ENCODE peak calls at places on chromosomes 5 and 9, in five cellular contexts. J is foreskin keratinocyte, I is neural crest cell, U is GM12865, Y is HFF-Myc. E is an unnamed sample.

GRCh38 chr5:125272364-125272763 is 525.9 kb upstream of the ZNF608 start:
- DNase-seq in I (no peak), Y (no peak), J (no peak), U (no peak), E (no peak)

GRCh38 chr5:31194892-31195291 is 1.4 kb downstream of the CDH6 start:
- DNase-seq in J (peak), I (no peak), Y (no peak), U (no peak), E (peak)

GRCh38 chr5:44294492-44294891 is 94.7 kb downstream of the FGF10 start:
- DNase-seq in J (no peak), I (no peak), Y (no peak), U (no peak), E (no peak)

GRCh38 chr5:138981606-138982005 is 106.5 kb upstream of the LRRTM2 start:
- DNase-seq in Y (no peak), U (no peak), I (no peak), J (no peak), E (no peak)

GRCh38 chr5:156331845-156332244 is 4.9 kb downstream of the SGCD start:
- DNase-seq in J (no peak), Y (no peak), I (no peak), U (no peak), E (no peak)

GRCh38 chr5:159456722-159457462 is 126.6 kb upstream of the IL12B start:
- DNase-seq in J (peak), I (no peak), U (peak), Y (no peak), E (peak)

GRCh38 chr5:64164166-64164565 is 1.5 kb upstream of the RNF180 start:
- DNase-seq in I (no peak), U (no peak), Y (no peak), J (no peak), E (no peak)

GRCh38 chr9:36924071-36924470 is 110.0 kb downstream of the PAX5 start:
- DNase-seq in I (no peak), Y (peak), J (peak), U (peak), E (peak)

GRCh38 chr9:121568541-121569265 is 69.1 kb upstream of the GGTA1 start:
- DNase-seq in Y (no peak), U (no peak), I (no peak), J (no peak), E (no peak)

GRCh38 chr9:83271665-83272071 is 208.7 kb upstream of the RASEF start:
- DNase-seq in J (no peak), Y (no peak), I (no peak), U (no peak), E (no peak)

GRCh38 chr9:127033784-127034183 is 88.7 kb downstream of the ANGPTL2 start:
- DNase-seq in Y (no peak), I (no peak), J (no peak), U (no peak), E (no peak)

GRCh38 chr5:170137694-170138214 is 32.1 kb downstream of the FOXI1 start:
- DNase-seq in U (no peak), Y (no peak), I (no peak), J (no peak), E (no peak)

GRCh38 chr5:140734354-140734753 is 34.1 kb downstream of the ZMAT2 start:
- DNase-seq in U (no peak), Y (no peak), I (no peak), J (no peak), E (no peak)

GRCh38 chr9:116490321-116490720 is 196.8 kb upstream of the TRIM32 start:
- DNase-seq in J (peak), Y (no peak), I (no peak), U (no peak), E (peak)

GRCh38 chr5:69414885-69415583 is at the start of gene MARVELD2:
- DNase-seq in U (peak), Y (no peak), J (peak), I (no peak), E (peak)

GRCh38 chr9:89347651-89348050 is 29.4 kb downstream of the SECISBP2 start:
- DNase-seq in Y (no peak), U (no peak), I (no peak), J (peak), E (no peak)

GRCh38 chr5:1661311-1661710 is 137.6 kb upstream of the LPCAT1 start:
- DNase-seq in I (no peak), J (no peak), Y (no peak), U (no peak), E (no peak)

GRCh38 chr5:1105350-1106265 is 6.3 kb downstream of the SLC12A7 start:
- DNase-seq in Y (no peak), U (no peak), J (no peak), I (no peak), E (no peak)

GRCh38 chr9:27801511-27801910 is 228.2 kb upstream of the C9orf72 start:
- DNase-seq in Y (no peak), J (no peak), U (no peak), I (no peak), E (no peak)

GRCh38 chr9:20225841-20226240 is 396.5 kb downstream of the MLLT3 start:
- DNase-seq in U (no peak), J (no peak), I (no peak), Y (no peak), E (no peak)

GRCh38 chr5:124461857-124462423 is 284.5 kb downstream of the ZNF608 start:
- DNase-seq in Y (no peak), J (no peak), U (no peak), I (no peak), E (no peak)

GRCh38 chr5:139961435-139962157 is 81.5 kb downstream of the NRG2 start:
- DNase-seq in U (peak), J (no peak), I (no peak), Y (no peak), E (no peak)

GRCh38 chr5:112823656-112824055 is 37.4 kb upstream of the SRP19 start:
- DNase-seq in U (no peak), J (no peak), Y (no peak), I (no peak), E (peak)

GRCh38 chr9:109251080-109251775 is 69.6 kb downstream of the EPB41L4B start:
- DNase-seq in Y (no peak), I (no peak), J (peak), U (no peak), E (peak)

GRCh38 chr9:96141666-96142065 is 160.3 kb downstream of the HSD17B3 start:
- DNase-seq in J (no peak), Y (no peak), I (no peak), U (no peak), E (no peak)

GRCh38 chr9:128702445-128702948 is at the start of gene PKN3:
- DNase-seq in U (peak), J (no peak), Y (peak), I (peak), E (peak)

GRCh38 chr9:85142461-85143401 is 473.2 kb downstream of the NTRK2 start:
- DNase-seq in Y (peak), I (no peak), J (no peak), U (peak), E (peak)

GRCh38 chr9:71552480-71552879 is 215.8 kb downstream of the CEMIP2 start:
- DNase-seq in Y (no peak), I (no peak), U (no peak), J (no peak), E (no peak)

GRCh38 chr9:16192403-16193017 is 639.7 kb downstream of the CCDC171 start:
- DNase-seq in Y (no peak), J (no peak), I (no peak), U (no peak), E (no peak)

GRCh38 chr9:72305102-72305546 is 59.9 kb downstream of the ZFAND5 start:
- DNase-seq in J (peak), I (no peak), Y (peak), U (peak), E (peak)

GRCh38 chr5:152811985-152812384 is 406.9 kb upstream of the NMUR2 start:
- DNase-seq in Y (peak), I (no peak), U (peak), J (peak), E (no peak)

GRCh38 chr5:14215901-14216300 is 72.8 kb downstream of the TRIO start:
- DNase-seq in Y (no peak), I (no peak), J (no peak), U (no peak), E (no peak)

DNA sequence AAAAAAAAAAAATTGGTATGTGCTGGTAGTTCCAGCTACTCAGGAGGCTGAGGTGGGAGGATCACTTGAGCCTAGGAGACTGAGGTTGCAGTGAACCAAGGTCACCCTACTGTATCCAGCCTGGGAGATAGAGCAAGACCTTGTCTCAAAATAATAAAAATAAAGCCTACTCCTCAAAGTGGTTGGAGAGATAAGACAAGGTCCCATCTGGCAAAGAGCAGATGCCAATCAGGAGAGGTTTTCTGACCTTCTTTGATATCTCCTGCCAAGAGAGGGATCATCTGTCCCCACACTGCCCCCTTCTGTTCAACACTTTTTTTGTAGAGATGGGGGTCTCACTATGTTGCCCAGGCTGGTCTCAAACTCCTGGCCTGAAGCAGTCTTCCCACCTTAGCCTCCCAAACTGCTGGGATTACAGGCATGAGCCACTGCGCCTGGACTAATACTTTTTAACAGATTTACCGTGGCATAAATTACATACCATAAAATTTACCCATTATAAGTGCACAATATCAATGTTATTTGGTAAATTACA is 64.7 kb downstream of the SH3PXD2B start:
- DNase-seq in I (no peak), Y (no peak), J (no peak), U (no peak), E (no peak)
- TF ChIP-seq CTCF in I (no peak), Y (peak), J (peak), U (no peak), E (peak)

DNA sequence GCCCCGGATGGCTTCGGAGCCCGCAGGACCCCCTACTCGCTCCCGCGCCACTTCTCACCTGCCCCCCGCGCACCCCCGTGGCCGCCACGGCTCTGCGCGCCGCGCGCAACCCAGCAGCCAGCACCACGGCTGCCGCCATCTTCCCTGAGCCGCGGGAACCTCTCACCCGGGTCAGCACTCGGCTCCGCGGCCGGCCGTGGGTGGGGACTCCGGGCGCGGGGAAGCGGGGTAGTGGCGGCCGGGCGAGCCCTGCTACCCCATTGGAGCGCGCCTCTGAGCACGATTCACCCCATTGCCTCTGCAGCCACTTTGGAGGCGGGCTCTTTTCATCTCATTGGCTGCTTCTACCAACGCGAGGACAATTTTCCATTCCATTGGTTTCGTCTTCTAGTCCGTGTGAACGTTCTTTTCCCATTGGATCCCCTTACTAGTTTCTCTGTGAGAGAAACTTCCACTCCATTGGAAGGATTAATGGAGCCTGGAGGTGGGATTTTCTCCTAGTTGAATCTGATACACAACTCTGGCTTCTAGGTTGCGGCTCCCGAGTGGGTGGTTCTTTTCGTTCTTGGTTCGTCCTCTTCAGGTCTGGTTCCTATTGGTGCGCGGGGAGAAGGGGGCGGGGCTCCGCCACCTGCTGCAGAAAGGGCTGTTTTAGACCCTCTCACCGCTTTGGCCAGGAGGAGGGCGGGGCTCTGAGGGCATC is at the start of gene HINT2:
- DNase-seq in J (peak), I (peak), Y (peak), U (peak), E (peak)
- TF ChIP-seq CTCF in J (no peak), I (no peak), Y (no peak), U (no peak), E (no peak)

GRCh38 chr5:34538026-34538672 is 118.0 kb upstream of the RAI14 start:
- DNase-seq in I (no peak), U (peak), J (no peak), Y (no peak), E (peak)
- TF ChIP-seq CTCF in I (no peak), U (peak), J (peak), Y (peak), E (peak)

GRCh38 chr9:31119882-31120481 is 1264.5 kb upstream of the ACO1 start:
- DNase-seq in Y (no peak), J (peak), I (no peak), U (peak), E (peak)
- TF ChIP-seq CTCF in Y (no peak), J (peak), I (peak), U (peak), E (peak)

GRCh38 chr5:177361418-177362101 is 3.8 kb downstream of the RGS14 start:
- DNase-seq in I (no peak), U (peak), J (no peak), Y (no peak), E (no peak)
- TF ChIP-seq CTCF in I (no peak), U (no peak), J (no peak), Y (no peak), E (no peak)

GRCh38 chr9:98409637-98410173 is 154.3 kb upstream of the TBC1D2 start:
- DNase-seq in J (no peak), U (no peak), I (no peak), Y (no peak), E (no peak)

GRCh38 chr9:98415782-98416181 is 160.3 kb upstream of the TBC1D2 start:
- DNase-seq in Y (no peak), U (no peak), J (no peak), I (no peak), E (no peak)

GRCh38 chr9:98406469-98406868 is 151.0 kb upstream of the TBC1D2 start:
- DNase-seq in J (no peak), Y (no peak), U (no peak), I (no peak), E (no peak)

GRCh38 chr9:98411981-98412561 is 156.6 kb upstream of the TBC1D2 start:
- DNase-seq in I (no peak), Y (no peak), J (no peak), U (no peak), E (no peak)

GRCh38 chr9:98410185-98410697 is 154.8 kb upstream of the TBC1D2 start:
- DNase-seq in U (no peak), I (peak), J (peak), Y (peak), E (peak)
- TF ChIP-seq CTCF in U (no peak), I (peak), J (peak), Y (peak), E (peak)

GRCh38 chr9:114155967-114156294 is 594 bp downstream of the COL27A1 start:
- DNase-seq in J (no peak), I (no peak), Y (no peak), U (no peak), E (no peak)

GRCh38 chr9:114154597-114155102 is 687 bp upstream of the COL27A1 start:
- DNase-seq in Y (no peak), I (no peak), U (no peak), J (peak), E (no peak)

GRCh38 chr9:114155263-114155966 is at the start of gene COL27A1:
- DNase-seq in I (peak), J (peak), Y (no peak), U (peak), E (peak)

GRCh38 chr9:114156311-114156657 is 947 bp downstream of the COL27A1 start:
- DNase-seq in Y (no peak), J (no peak), U (no peak), I (no peak), E (no peak)

GRCh38 chr9:114153761-114154596 is 1.4 kb upstream of the COL27A1 start:
- DNase-seq in I (no peak), Y (no peak), U (no peak), J (no peak), E (no peak)
- TF ChIP-seq CTCF in I (peak), Y (peak), U (no peak), J (peak), E (peak)

DNA sequence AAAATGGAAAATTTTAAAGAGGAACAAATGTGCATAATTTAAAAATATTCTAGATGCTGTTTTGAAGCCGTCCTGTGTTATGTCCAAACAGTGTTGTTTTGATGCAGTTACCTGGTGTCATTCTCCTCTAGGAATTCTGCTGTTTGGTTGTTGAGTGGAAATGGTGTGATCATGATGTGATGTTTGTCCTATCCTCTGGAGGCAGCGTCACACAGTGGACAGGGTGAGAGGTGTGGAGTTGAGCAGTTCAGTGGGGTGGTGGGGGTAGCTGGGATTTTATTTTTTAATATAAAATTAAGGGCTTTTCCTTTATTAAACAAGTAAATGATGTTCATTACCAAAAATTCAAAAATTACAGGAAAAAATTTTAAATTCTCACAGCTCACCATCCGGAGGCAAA is 31.2 kb downstream of the PRDM6 start:
- DNase-seq in I (no peak), J (no peak), U (no peak), Y (no peak), E (no peak)
- TF ChIP-seq CTCF in I (peak), J (peak), U (peak), Y (peak), E (peak)